ENCODE peak calls at places on chromosomes 13 and 19, in eight cellular contexts. N is body of pancreas, E is HCT116, G is lower leg skin, K is IMR-90, L is Peyer's patch, C is A549, B is esophagus squamous epithelium. I is an unnamed sample.

GRCh38 chr13:114059946-114060860 is 72.2 kb downstream of the RASA3 start:
- DNase-seq in N (no peak), E (no peak), G (no peak), K (no peak), L (no peak), C (no peak), B (no peak), I (no peak)

GRCh38 chr13:102970542-102970941 is 95.7 kb downstream of the SLC10A2 start:
- DNase-seq in N (no peak), E (no peak), G (no peak), K (no peak), L (no peak), C (no peak), B (no peak), I (no peak)

GRCh38 chr13:31038834-31039552 is 106.5 kb downstream of the TEX26 start:
- DNase-seq in N (no peak), E (no peak), G (peak), K (peak), L (no peak), C (no peak), B (no peak), I (no peak)

GRCh38 chr19:49395581-49396407 is 7.7 kb downstream of the KASH5 start:
- DNase-seq in N (no peak), E (no peak), G (no peak), K (no peak), L (no peak), C (no peak), B (no peak), I (no peak)

GRCh38 chr13:99045396-99045795 is 67.5 kb upstream of the DOCK9 start:
- DNase-seq in N (no peak), E (no peak), G (no peak), K (peak), L (no peak), C (no peak), B (no peak), I (no peak)

GRCh38 chr19:8635422-8635821 is 5.0 kb downstream of the NFILZ start:
- DNase-seq in N (no peak), E (no peak), G (no peak), K (peak), L (no peak), C (peak), B (no peak), I (no peak)

GRCh38 chr13:109348514-109349340 is 437.7 kb downstream of the IRS2 start:
- DNase-seq in N (no peak), E (no peak), G (no peak), K (peak), L (no peak), C (peak), B (no peak), I (no peak)

GRCh38 chr13:73336789-73337188 is 278.0 kb downstream of the KLF5 start:
- DNase-seq in N (no peak), E (no peak), G (no peak), K (no peak), L (no peak), C (peak), B (no peak), I (no peak)

GRCh38 chr19:37986048-37986750 is 79.2 kb downstream of the SIPA1L3 start:
- DNase-seq in N (no peak), E (no peak), G (no peak), K (no peak), L (no peak), C (no peak), B (no peak), I (peak)

GRCh38 chr13:68810660-68811059 is 1297.0 kb upstream of the ATXN8OS start:
- DNase-seq in N (no peak), E (no peak), G (no peak), K (no peak), L (no peak), C (peak), B (no peak), I (no peak)

GRCh38 chr19:41870401-41870873 is 6.6 kb upstream of the CD79A start:
- DNase-seq in N (no peak), E (no peak), G (no peak), K (peak), L (no peak), C (peak), B (no peak), I (no peak)

GRCh38 chr19:47507031-47507430 is 7.8 kb downstream of the NAPA start:
- DNase-seq in N (peak), E (no peak), G (no peak), K (no peak), L (no peak), C (no peak), B (no peak), I (no peak)

GRCh38 chr13:28679628-28680027 is 20.7 kb downstream of the POMP start:
- DNase-seq in N (no peak), E (no peak), G (no peak), K (peak), L (no peak), C (no peak), B (no peak), I (no peak)

GRCh38 chr19:5394907-5395505 is 54.4 kb upstream of the PTPRS start:
- DNase-seq in N (no peak), E (no peak), G (no peak), K (no peak), L (no peak), C (no peak), B (no peak), I (no peak)

GRCh38 chr13:96925869-96926628 is 68.2 kb downstream of the OXGR1 start:
- DNase-seq in N (no peak), E (no peak), G (no peak), K (no peak), L (no peak), C (peak), B (no peak), I (no peak)

GRCh38 chr19:39557791-39558622 is 18.0 kb upstream of the EID2 start:
- DNase-seq in N (no peak), E (no peak), G (no peak), K (peak), L (no peak), C (no peak), B (no peak), I (no peak)

GRCh38 chr19:39156891-39157230 is 31.3 kb downstream of the PAK4 start:
- DNase-seq in N (no peak), E (no peak), G (no peak), K (no peak), L (no peak), C (no peak), B (no peak), I (no peak)

GRCh38 chr13:36920612-36921185 is 661 bp upstream of the SMAD9 start:
- DNase-seq in N (no peak), E (no peak), G (no peak), K (no peak), L (no peak), C (no peak), B (no peak), I (no peak)

GRCh38 chr19:12767666-12768065 is 7.7 kb downstream of the HOOK2 start:
- DNase-seq in N (no peak), E (no peak), G (no peak), K (no peak), L (no peak), C (no peak), B (no peak), I (no peak)

GRCh38 chr19:903266-903797 is 9.7 kb downstream of the R3HDM4 start:
- DNase-seq in N (peak), E (no peak), G (no peak), K (peak), L (no peak), C (no peak), B (no peak), I (no peak)

GRCh38 chr13:53005631-53006030 is 23.0 kb upstream of the OLFM4 start:
- DNase-seq in N (no peak), E (no peak), G (no peak), K (no peak), L (no peak), C (no peak), B (no peak), I (no peak)

GRCh38 chr19:36245210-36246005 is 30.5 kb downstream of the ZNF146 start:
- DNase-seq in N (no peak), E (no peak), G (no peak), K (no peak), L (no peak), C (no peak), B (no peak), I (no peak)

DNA sequence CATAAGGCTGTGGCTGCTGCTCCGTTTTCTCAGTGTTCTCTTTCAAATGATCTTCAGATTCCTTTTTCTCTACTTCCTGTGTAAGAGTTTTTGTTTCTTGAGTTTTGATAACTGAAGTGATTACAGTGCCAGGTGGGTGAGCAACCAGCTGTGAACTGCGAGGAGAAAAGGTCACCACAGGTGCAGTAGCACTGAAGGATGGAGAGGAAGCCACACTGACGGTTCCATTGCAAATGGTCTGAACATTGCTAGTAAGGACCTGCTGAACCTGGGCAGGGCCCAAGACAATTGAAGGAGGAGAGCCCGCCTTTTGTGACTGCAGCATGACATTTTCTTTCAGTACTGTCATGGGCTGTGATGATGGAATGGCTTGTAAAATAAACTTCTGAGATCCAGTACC is 85.6 kb downstream of the ELF1 start:
- DNase-seq in N (no peak), E (no peak), G (no peak), K (no peak), L (no peak), C (no peak), B (no peak), I (no peak)
- TF ChIP-seq CTCF in N (no peak), E (no peak), G (no peak), K (no peak), L (no peak), C (no peak), B (no peak), I (no peak)

DNA sequence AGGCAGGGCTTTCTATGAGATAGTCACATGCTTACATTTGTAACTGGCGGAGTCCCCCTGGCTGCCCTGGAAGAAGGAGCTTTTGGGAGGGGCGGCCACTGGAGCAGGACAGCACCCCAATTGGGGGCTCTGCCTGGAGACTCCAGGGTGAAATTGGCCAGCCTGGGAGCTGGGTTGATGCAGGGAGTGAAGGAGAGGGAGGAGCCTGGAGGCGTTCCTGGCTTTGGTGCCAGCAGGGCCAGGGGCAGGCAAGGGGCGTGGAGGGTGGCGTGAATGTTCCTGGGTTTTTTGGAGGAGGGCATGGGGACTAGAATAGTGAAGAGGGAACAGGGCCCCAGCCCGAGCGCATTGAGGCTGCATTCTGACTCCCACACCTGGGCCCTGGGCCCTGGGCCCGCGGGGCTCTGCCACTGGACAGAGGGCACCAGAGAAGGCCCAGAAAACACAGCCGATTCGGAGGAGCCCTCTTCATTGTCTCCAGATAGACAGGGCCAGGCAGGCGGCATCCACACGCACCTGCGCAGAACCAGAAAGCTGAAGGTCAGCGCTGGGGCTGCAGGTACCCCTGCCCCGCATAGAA is 29.5 kb downstream of the COMP start:
- DNase-seq in N (no peak), E (no peak), G (no peak), K (no peak), L (no peak), C (no peak), B (no peak), I (no peak)
- TF ChIP-seq POLR2A in N (no peak), E (no peak), G (no peak), K (no peak), L (no peak), C (no peak), B (no peak), I (no peak)

GRCh38 chr19:34373601-34374288 is 8.7 kb downstream of the GPI start:
- DNase-seq in N (no peak), E (no peak), G (no peak), K (no peak), L (no peak), C (no peak), B (no peak), I (no peak)
- TF ChIP-seq CTCF in N (no peak), E (no peak), G (no peak), K (no peak), L (no peak), C (no peak), B (no peak), I (no peak)

DNA sequence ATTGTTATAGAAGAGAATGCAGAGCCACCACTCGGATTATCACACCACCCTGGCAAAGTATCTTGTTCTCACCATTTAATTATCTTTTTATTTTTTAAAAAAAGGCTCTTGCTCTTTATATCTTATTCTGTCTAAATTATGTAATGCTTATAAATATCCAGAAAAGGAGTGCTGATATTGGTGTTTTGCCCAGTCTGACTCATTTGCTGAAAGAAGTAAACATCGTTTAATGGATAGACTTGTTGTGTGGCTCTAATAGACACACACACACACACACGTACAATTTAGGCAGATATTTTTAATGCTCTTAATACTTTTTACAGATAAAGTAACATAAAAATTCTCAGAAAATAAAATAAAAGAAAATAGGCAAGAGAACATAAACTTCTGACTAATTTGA is 641.9 kb upstream of the ARGLU1 start:
- DNase-seq in N (no peak), E (no peak), G (no peak), K (peak), L (no peak), C (no peak), B (no peak), I (no peak)
- TF ChIP-seq POLR2A in N (no peak), E (no peak), G (no peak), K (no peak), L (no peak), C (no peak), B (no peak), I (no peak)